ENCODE peak calls at places on chromosomes 3 and 15, in four cellular contexts. L is neural progenitor cell, N is astrocyte, Y is GM23338. B is an unnamed sample.
A peak's percentile ranks its signal among the peaks of the same experiment; 100 is the strongest.

GRCh38 chr3:8879347-8879944 is 83.8 kb downstream of the RAD18 start:
- DNase-seq in L (no peak), N (no peak), Y (no peak), B (no peak)

GRCh38 chr3:182516597-182517336 is 276.5 kb upstream of the ATP11B start:
- DNase-seq in L (peak; percentile 64), N (no peak), Y (no peak), B (no peak)

GRCh38 chr3:69411331-69411730 is 25.4 kb upstream of the FRMD4B start:
- DNase-seq in L (no peak), N (peak; percentile 61), Y (no peak), B (peak; percentile 93)

GRCh38 chr15:52491460-52491859 is 37.2 kb downstream of the MYO5A start:
- DNase-seq in L (no peak), N (no peak), Y (no peak), B (no peak)

GRCh38 chr3:22156868-22157267 is 405.9 kb upstream of the ZNF385D start:
- DNase-seq in L (no peak), N (no peak), Y (peak; percentile 27), B (no peak)

GRCh38 chr15:84835661-84836384 is 18.7 kb downstream of the ALPK3 start:
- DNase-seq in L (no peak), N (no peak), Y (no peak), B (no peak)

GRCh38 chr3:176873261-176873660 is 324.0 kb downstream of the TBL1XR1 start:
- DNase-seq in L (no peak), N (no peak), Y (no peak), B (peak; percentile 3)

GRCh38 chr3:149486726-149487125 is 12.2 kb downstream of the TM4SF4 start:
- DNase-seq in L (no peak), N (no peak), Y (no peak), B (peak; percentile 30)

GRCh38 chr15:84821501-84822021 is 4.4 kb downstream of the ALPK3 start:
- DNase-seq in L (no peak), N (no peak), Y (no peak), B (no peak)

GRCh38 chr15:69656271-69657030 is 203.8 kb downstream of the RPLP1 start:
- DNase-seq in L (no peak), N (no peak), Y (no peak), B (no peak)

GRCh38 chr15:63889831-63890230 is 56.1 kb upstream of the HERC1 start:
- DNase-seq in L (no peak), N (no peak), Y (no peak), B (no peak)

GRCh38 chr3:24351779-24352469 is 142.7 kb downstream of the THRB start:
- DNase-seq in L (no peak), N (peak; percentile 63), Y (no peak), B (no peak)

GRCh38 chr3:114121996-114122709 is 56.7 kb downstream of the DRD3 start:
- DNase-seq in L (peak; percentile 34), N (peak; percentile 83), Y (no peak), B (peak; percentile 14)

GRCh38 chr3:46913644-46914043 is 36.1 kb downstream of the PTH1R start:
- DNase-seq in L (no peak), N (peak; percentile 66), Y (no peak), B (peak; percentile 81)

GRCh38 chr3:31833391-31834165 is 147.5 kb downstream of the OSBPL10 start:
- DNase-seq in L (no peak), N (no peak), Y (no peak), B (no peak)

GRCh38 chr3:8667429-8668091 is 23.0 kb upstream of the SSUH2 start:
- DNase-seq in L (no peak), N (no peak), Y (no peak), B (no peak)

GRCh38 chr15:73899197-73900128 is 26.1 kb downstream of the TBC1D21 start:
- DNase-seq in L (peak; percentile 17), N (peak; percentile 33), Y (peak; percentile 54), B (no peak)

GRCh38 chr3:48199117-48199516 is 10.9 kb upstream of the CDC25A start:
- DNase-seq in L (no peak), N (no peak), Y (no peak), B (no peak)

GRCh38 chr3:27905625-27906024 is 183.5 kb upstream of the EOMES start:
- DNase-seq in L (no peak), N (no peak), Y (no peak), B (no peak)

GRCh38 chr3:143831208-143831607 is 17.1 kb downstream of the SLC9A9 start:
- DNase-seq in L (no peak), N (peak; percentile 65), Y (no peak), B (peak; percentile 54)

GRCh38 chr3:25973111-25973510 is 183.2 kb downstream of the OXSM start:
- DNase-seq in L (no peak), N (no peak), Y (peak; percentile 8), B (no peak)

GRCh38 chr3:58173670-58174472 is 36.9 kb downstream of the DNASE1L3 start:
- DNase-seq in L (peak; percentile 77), N (no peak), Y (peak; percentile 77), B (no peak)
- TF ChIP-seq CTCF in L (peak; percentile 60), N (no peak), Y (peak; percentile 53), B (peak; percentile 42)

DNA sequence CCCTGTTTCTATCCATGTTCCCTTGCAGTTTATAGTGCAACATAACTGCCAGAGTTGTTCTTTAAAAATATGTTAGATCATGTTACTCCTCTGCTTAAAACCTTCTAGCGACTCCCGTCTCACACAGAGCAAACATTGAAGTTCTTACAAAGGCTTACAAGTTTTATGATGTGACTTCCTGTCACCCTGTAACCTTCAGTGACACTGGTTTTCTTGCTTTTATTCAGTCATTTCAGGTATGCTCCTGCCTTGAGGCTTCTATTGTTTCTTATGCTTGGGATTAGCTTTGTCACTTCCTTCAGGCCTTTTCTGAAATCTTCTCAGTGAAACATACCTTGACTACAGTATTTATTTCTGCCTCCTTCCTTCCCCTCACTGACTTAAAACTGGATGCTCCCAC is 252.1 kb downstream of the DOCK3 start:
- DNase-seq in L (no peak), N (no peak), Y (peak; percentile 56), B (no peak)
- H3K4me2 ChIP-seq in L (peak overlapping the region; percentile 6), N (no peak overlapping the region), Y (peak overlapping the region; percentile 8), B (no peak overlapping the region)

GRCh38 chr15:67004142-67004541 is 61.3 kb upstream of the SMAD3 start:
- DNase-seq in L (no peak), N (no peak), Y (no peak), B (no peak)
- H2AFZ ChIP-seq in L (no peak overlapping the region), N (no peak overlapping the region), Y (peak overlapping the region; percentile 90), B (no peak overlapping the region)

DNA sequence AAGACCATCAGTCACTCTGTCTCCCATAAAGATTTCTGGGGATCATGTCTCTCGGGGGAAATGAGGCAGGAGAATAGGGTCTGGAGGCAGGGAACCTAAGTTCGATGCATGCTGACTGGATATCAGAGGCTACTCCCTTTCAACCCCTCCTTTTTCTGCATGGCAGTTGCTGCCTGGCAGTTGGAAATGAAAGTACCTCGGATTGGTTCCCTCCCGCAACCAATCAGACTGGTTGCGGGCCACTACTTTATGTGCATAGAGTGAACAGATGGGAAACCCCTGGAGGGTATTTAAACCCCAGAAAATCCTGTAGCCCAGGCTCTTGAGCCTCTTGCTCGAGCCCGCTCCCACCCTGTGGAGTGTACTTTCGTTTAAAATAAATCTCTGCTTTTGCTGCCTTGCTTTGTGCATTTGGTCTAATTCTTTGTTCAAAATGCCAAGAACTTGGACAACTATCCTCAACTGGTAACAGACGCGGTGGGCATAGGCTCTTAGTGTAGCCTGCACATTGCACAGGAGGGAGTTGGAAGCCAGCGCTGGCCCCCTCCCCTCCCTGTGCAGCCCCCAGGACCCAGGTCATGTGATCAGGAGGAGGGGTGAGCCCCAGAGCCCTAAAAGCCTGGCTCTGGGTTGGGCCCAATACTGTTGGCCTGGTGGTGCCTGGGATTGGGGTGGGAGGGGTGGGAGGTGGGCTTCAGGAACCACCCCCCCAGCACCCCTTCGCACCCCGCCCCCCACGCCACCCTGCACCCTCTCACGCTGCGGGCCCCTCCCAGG is 26.9 kb downstream of the RHCG start:
- DNase-seq in L (peak; percentile 49), N (no peak), Y (peak; percentile 78), B (no peak)
- TF ChIP-seq CTCF in L (no peak), N (no peak), Y (no peak), B (no peak)

GRCh38 chr3:194351080-194351672 is at the start of gene CPN2:
- DNase-seq in L (no peak), N (no peak), Y (no peak), B (no peak)
- H3K4me2 ChIP-seq in L (no peak within 1 kb of the TSS), N (no peak within 1 kb of the TSS), Y (no peak within 1 kb of the TSS), B (no peak within 1 kb of the TSS)